ENCODE peak calls at places on chromosomes 4 and X, in five cellular contexts. I is GDM1; Z is Jurkat, Clone E6-1; N is GM23338; C is choroid plexus epithelial cell. P is an unnamed sample.

GRCh38 chr4:8538703-8539567 is 41.3 kb upstream of the GPR78 start:
- DNase-seq in I (no peak), N (no peak), C (no peak), Z (no peak), P (peak)

GRCh38 chr4:3306465-3306864 is 13.6 kb downstream of the RGS12 start:
- DNase-seq in I (peak), N (no peak), Z (no peak), C (no peak), P (no peak)

GRCh38 chrX:148784859-148785655 is 284.6 kb downstream of the AFF2 start:
- DNase-seq in I (no peak), Z (no peak), C (peak), N (peak), P (no peak)

GRCh38 chr4:89352541-89352940 is 44.9 kb upstream of the GPRIN3 start:
- DNase-seq in I (no peak), C (no peak), N (no peak), Z (no peak), P (no peak)

GRCh38 chr4:1381181-1381621 is 25.0 kb downstream of the NKX1-1 start:
- DNase-seq in Z (no peak), C (no peak), I (no peak), N (no peak), P (no peak)

GRCh38 chr4:113350576-113350975 is 301.1 kb downstream of the ANK2 start:
- DNase-seq in C (no peak), Z (peak), N (no peak), I (no peak), P (no peak)

GRCh38 chr4:83644677-83645639 is 109.0 kb downstream of the GPAT3 start:
- DNase-seq in Z (peak), N (peak), C (peak), I (peak), P (peak)

GRCh38 chrX:124594017-124594651 is 247.8 kb downstream of the SH2D1A start:
- DNase-seq in N (no peak), I (no peak), Z (no peak), C (no peak), P (peak)

GRCh38 chr4:102778720-102779119 is 18.0 kb upstream of the MANBA start:
- DNase-seq in C (no peak), I (no peak), Z (no peak), N (no peak), P (no peak)

GRCh38 chr4:184280591-184281071 is 63.0 kb upstream of the ENPP6 start:
- DNase-seq in Z (peak), I (no peak), N (no peak), C (no peak), P (no peak)

GRCh38 chr4:1824746-1825145 is 31.2 kb downstream of the LETM1 start:
- DNase-seq in C (no peak), Z (no peak), N (no peak), I (no peak), P (no peak)

GRCh38 chrX:85309717-85310116 is 65.9 kb downstream of the ZNF711 start:
- DNase-seq in C (no peak), I (no peak), N (peak), Z (no peak), P (no peak)

GRCh38 chr4:184440593-184441358 is 33.6 kb downstream of the IRF2 start:
- DNase-seq in C (no peak), N (no peak), I (no peak), Z (no peak), P (no peak)

GRCh38 chr4:21134994-21135393 is 434.7 kb downstream of the PACRGL start:
- DNase-seq in N (peak), I (no peak), Z (peak), C (peak), P (peak)

GRCh38 chr4:125762537-125762936 is 447.8 kb downstream of the FAT4 start:
- DNase-seq in Z (no peak), N (peak), C (peak), I (no peak), P (no peak)

GRCh38 chr4:26787461-26788340 is 72.9 kb upstream of the STIM2 start:
- DNase-seq in N (peak), C (peak), I (no peak), Z (peak), P (peak)

GRCh38 chrX:21638311-21638710 is 19.8 kb downstream of the KLHL34 start:
- DNase-seq in C (peak), Z (no peak), I (no peak), N (no peak), P (no peak)

GRCh38 chrX:15043538-15043937 is 170.3 kb downstream of the MOSPD2 start:
- DNase-seq in N (no peak), I (no peak), C (no peak), Z (no peak), P (no peak)

GRCh38 chrX:38882894-38883620 is 81.8 kb downstream of the MID1IP1 start:
- DNase-seq in Z (no peak), C (no peak), I (no peak), N (no peak), P (peak)

GRCh38 chrX:40402771-40403533 is 177.8 kb upstream of the ATP6AP2 start:
- DNase-seq in C (peak), N (no peak), I (no peak), Z (no peak), P (peak)

GRCh38 chr4:3791910-3792542 is 25.8 kb downstream of the ADRA2C start:
- DNase-seq in N (peak), C (peak), Z (peak), I (no peak), P (peak)

GRCh38 chr4:90234916-90235547 is 107.8 kb downstream of the CCSER1 start:
- DNase-seq in N (no peak), I (no peak), Z (no peak), C (no peak), P (no peak)

GRCh38 chr4:4426511-4427477 is 39.9 kb downstream of the NSG1 start:
- DNase-seq in C (peak), Z (no peak), I (no peak), N (peak), P (no peak)

GRCh38 chrX:46279214-46279924 is 265.9 kb downstream of the ZNF674 start:
- DNase-seq in C (no peak), I (peak), Z (no peak), N (peak), P (no peak)

GRCh38 chrX:11386001-11386523 is 92.8 kb downstream of the AMELX start:
- DNase-seq in I (no peak), C (peak), Z (no peak), N (no peak), P (peak)

GRCh38 chr4:3852751-3853150 is 86.6 kb downstream of the ADRA2C start:
- DNase-seq in C (no peak), Z (no peak), I (no peak), N (no peak), P (no peak)

GRCh38 chrX:116246261-116246660 is 75.7 kb downstream of the AGTR2 start:
- DNase-seq in Z (no peak), N (no peak), C (no peak), I (no peak), P (peak)

GRCh38 chrX:39814391-39814790 is 283.4 kb downstream of the BCOR start:
- DNase-seq in C (no peak), N (peak), I (no peak), Z (peak), P (peak)

GRCh38 chrX:32780109-32780508 is 431.2 kb downstream of the DMD start:
- DNase-seq in Z (no peak), C (no peak), I (no peak), N (no peak), P (no peak)

GRCh38 chrX:153974726-153975286 is 2.3 kb downstream of the TMEM187 start:
- DNase-seq in I (no peak), N (no peak), Z (no peak), C (no peak), P (no peak)

GRCh38 chr4:104966349-104967033 is 180.2 kb upstream of the TET2 start:
- DNase-seq in C (no peak), N (peak), I (peak), Z (no peak), P (peak)

GRCh38 chr4:26290276-26290675 is 30.5 kb upstream of the RBPJ start:
- DNase-seq in I (no peak), Z (no peak), N (no peak), C (no peak), P (no peak)

GRCh38 chr4:5785806-5786680 is 75.0 kb downstream of the EVC start:
- DNase-seq in N (no peak), I (no peak), C (peak), Z (no peak), P (peak)

GRCh38 chr4:107654694-107655093 is 65.3 kb downstream of the PAPSS1 start:
- DNase-seq in N (no peak), C (peak), Z (no peak), I (no peak), P (no peak)

P was measured in MCF 10A.